ENCODE peak calls at places on chromosomes 5 and 9, in four cellular contexts. Q is H54, T is HS-5, B is neural crest cell. W is an unnamed sample.

GRCh38 chr9:129273941-129274709 is 96.1 kb upstream of the IER5L start:
- DNase-seq in T (no peak), B (no peak), Q (no peak), W (no peak)

GRCh38 chr9:92725266-92725545 is 39.4 kb downstream of the BICD2 start:
- DNase-seq in B (no peak), T (no peak), Q (no peak), W (no peak)

GRCh38 chr9:2964485-2964884 is 120.6 kb upstream of the PUM3 start:
- DNase-seq in B (no peak), T (no peak), Q (no peak), W (no peak)

GRCh38 chr5:151492729-151493128 is 45.3 kb downstream of the SLC36A1 start:
- DNase-seq in T (no peak), Q (peak; percentile 66), B (no peak), W (no peak)

GRCh38 chr9:2662496-2662895 is 40.9 kb downstream of the VLDLR start:
- DNase-seq in B (no peak), Q (no peak), T (no peak), W (no peak)

GRCh38 chr5:33476992-33477391 is 36.2 kb downstream of the TARS1 start:
- DNase-seq in Q (no peak), B (no peak), T (no peak), W (no peak)

GRCh38 chr9:23044549-23044948 is 597.9 kb downstream of the DMRTA1 start:
- DNase-seq in Q (no peak), T (no peak), B (no peak), W (no peak)

GRCh38 chr5:37055383-37055990 is 178.9 kb downstream of the NIPBL start:
- DNase-seq in B (no peak), Q (no peak), T (no peak), W (no peak)

GRCh38 chr5:147573171-147573570 is 63.3 kb upstream of the DPYSL3 start:
- DNase-seq in B (no peak), T (no peak), Q (no peak), W (no peak)

GRCh38 chr5:136062563-136063274 is 33.9 kb downstream of the TGFBI start:
- DNase-seq in Q (no peak), B (no peak), T (no peak), W (peak; percentile 72)

GRCh38 chr9:134287591-134288518 is 38.4 kb upstream of the RXRA start:
- DNase-seq in Q (no peak), B (no peak), T (no peak), W (no peak)

GRCh38 chr9:82299870-82300269 is 311.3 kb downstream of the SPATA31D1 start:
- DNase-seq in T (no peak), Q (no peak), B (no peak), W (no peak)

W was measured in NCI-H460.